ENCODE peak calls at places on chromosomes 1 and 21, in seven cellular contexts. F, R, V, Y, T, X and Q are unnamed samples.

GRCh38 chr1:60171793-60172192 is 98.2 kb upstream of the C1orf87 start:
- DNase-seq in F (no peak), R (no peak), V (no peak), Y (no peak), T (no peak), X (no peak), Q (no peak)

GRCh38 chr1:174990382-174990999 is 9.3 kb upstream of the CACYBP start:
- DNase-seq in F (no peak), R (no peak), V (no peak), Y (no peak), T (no peak), X (no peak), Q (no peak)

GRCh38 chr1:99751877-99752504 is 14.4 kb downstream of the FRRS1 start:
- DNase-seq in F (no peak), R (no peak), V (no peak), Y (no peak), T (no peak), X (no peak), Q (no peak)

GRCh38 chr1:23673086-23673813 is 18.4 kb upstream of the RPL11 start:
- DNase-seq in F (peak), R (no peak), V (no peak), Y (no peak), T (no peak), X (no peak), Q (no peak)

GRCh38 chr1:28160677-28161328 is 15.7 kb downstream of the PTAFR start:
- DNase-seq in F (no peak), R (no peak), V (no peak), Y (no peak), T (no peak), X (no peak), Q (no peak)

GRCh38 chr1:32693455-32694174 is 9.0 kb downstream of the SYNC start:
- DNase-seq in F (no peak), R (no peak), V (no peak), Y (no peak), T (no peak), X (no peak), Q (no peak)

GRCh38 chr1:29515188-29515955 is 279.1 kb downstream of the PTPRU start:
- DNase-seq in F (peak), R (no peak), V (no peak), Y (no peak), T (no peak), X (no peak), Q (no peak)

GRCh38 chr1:118304722-118305344 is 119.8 kb upstream of the SPAG17 start:
- DNase-seq in F (no peak), R (no peak), V (no peak), Y (no peak), T (no peak), X (no peak), Q (no peak)

GRCh38 chr1:43536196-43536863 is 5.6 kb downstream of the PTPRF start:
- DNase-seq in F (peak), R (no peak), V (no peak), Y (no peak), T (no peak), X (no peak), Q (no peak)

GRCh38 chr1:30726254-30726653 is 2.9 kb upstream of the MATN1 start:
- DNase-seq in F (no peak), R (no peak), V (no peak), Y (no peak), T (no peak), X (no peak), Q (no peak)

GRCh38 chr1:11550664-11551283 is 71.8 kb downstream of the DISP3 start:
- DNase-seq in F (peak), R (no peak), V (no peak), Y (no peak), T (peak), X (peak), Q (no peak)

GRCh38 chr1:156376958-156377919 is 8.2 kb downstream of the RHBG start:
- DNase-seq in F (no peak), R (no peak), V (no peak), Y (no peak), T (no peak), X (no peak), Q (no peak)

GRCh38 chr1:82777240-82777639 is 976.5 kb downstream of the ADGRL2 start:
- DNase-seq in F (no peak), R (no peak), V (no peak), Y (no peak), T (no peak), X (no peak), Q (no peak)

GRCh38 chr1:230857077-230857476 is 11.2 kb downstream of the C1orf198 start:
- DNase-seq in F (no peak), R (no peak), V (no peak), Y (no peak), T (peak), X (no peak), Q (no peak)

GRCh38 chr1:31944205-31945089 is 6.3 kb upstream of the PTP4A2 start:
- DNase-seq in F (peak), R (peak), V (peak), Y (peak), T (peak), X (peak), Q (peak)

GRCh38 chr1:218584418-218585155 is 239.5 kb downstream of the TGFB2 start:
- DNase-seq in F (no peak), R (no peak), V (no peak), Y (no peak), T (no peak), X (no peak), Q (no peak)

GRCh38 chr1:245682638-245683376 is 528.0 kb downstream of the KIF26B start:
- DNase-seq in F (peak), R (no peak), V (no peak), Y (no peak), T (no peak), X (no peak), Q (no peak)

GRCh38 chr21:31416465-31416864 is 72.4 kb upstream of the TIAM1 start:
- DNase-seq in F (peak), R (no peak), V (no peak), Y (no peak), T (no peak), X (no peak), Q (no peak)

GRCh38 chr1:44072204-44072603 is 40.9 kb upstream of the SLC6A9 start:
- DNase-seq in F (no peak), R (no peak), V (no peak), Y (no peak), T (no peak), X (no peak), Q (no peak)

GRCh38 chr1:225498539-225499135 is 70.8 kb upstream of the LBR start:
- DNase-seq in F (no peak), R (no peak), V (no peak), Y (no peak), T (no peak), X (no peak), Q (no peak)

GRCh38 chr1:56357931-56358783 is 221.2 kb downstream of the PLPP3 start:
- DNase-seq in F (no peak), R (no peak), V (no peak), Y (no peak), T (no peak), X (no peak), Q (no peak)

GRCh38 chr1:236338096-236338495 is 56.0 kb upstream of the EDARADD start:
- DNase-seq in F (no peak), R (no peak), V (no peak), Y (no peak), T (no peak), X (no peak), Q (no peak)

GRCh38 chr1:203402609-203403337 is 51.9 kb upstream of the FMOD start:
- DNase-seq in F (no peak), R (no peak), V (no peak), Y (no peak), T (no peak), X (no peak), Q (no peak)

GRCh38 chr1:205273551-205273982 is 45.8 kb downstream of the TMCC2 start:
- DNase-seq in F (peak), R (peak), V (peak), Y (peak), T (peak), X (peak), Q (peak)

GRCh38 chr1:232335261-232335660 is 294.7 kb downstream of the SIPA1L2 start:
- DNase-seq in F (no peak), R (no peak), V (peak), Y (no peak), T (no peak), X (no peak), Q (no peak)

GRCh38 chr1:200877839-200878551 is 5.2 kb downstream of the GPR25 start:
- DNase-seq in F (no peak), R (peak), V (no peak), Y (no peak), T (no peak), X (no peak), Q (no peak)

GRCh38 chr1:167563579-167564246 is 10.2 kb upstream of the CREG1 start:
- DNase-seq in F (peak), R (no peak), V (no peak), Y (no peak), T (peak), X (no peak), Q (peak)

GRCh38 chr1:216221260-216221700 is 202.0 kb downstream of the USH2A start:
- DNase-seq in F (peak), R (no peak), V (no peak), Y (no peak), T (peak), X (no peak), Q (no peak)

GRCh38 chr1:201758508-201759050 is 70.4 kb upstream of the IPO9 start:
- DNase-seq in F (no peak), R (no peak), V (no peak), Y (no peak), T (no peak), X (no peak), Q (no peak)

GRCh38 chr21:45294509-45295291 is 7.0 kb upstream of the POFUT2 start:
- DNase-seq in F (peak), R (no peak), V (no peak), Y (no peak), T (no peak), X (peak), Q (peak)

GRCh38 chr1:171127481-171127880 is 36.8 kb downstream of the FMO3 start:
- DNase-seq in F (no peak), R (no peak), V (no peak), Y (no peak), T (no peak), X (no peak), Q (no peak)

GRCh38 chr1:90045853-90046563 is 51.1 kb downstream of the ZNF326 start:
- DNase-seq in F (no peak), R (no peak), V (no peak), Y (no peak), T (no peak), X (no peak), Q (no peak)

GRCh38 chr1:7109901-7110300 is 324.6 kb downstream of the CAMTA1 start:
- DNase-seq in F (no peak), R (no peak), V (no peak), Y (no peak), T (no peak), X (no peak), Q (no peak)

GRCh38 chr1:26529655-26530539 is at the start of gene RPS6KA1:
- DNase-seq in F (peak), R (peak), V (peak), Y (no peak), T (peak), X (peak), Q (peak)

GRCh38 chr1:54808443-54809207 is 7.5 kb upstream of the TTC22 start:
- DNase-seq in F (peak), R (no peak), V (no peak), Y (no peak), T (no peak), X (no peak), Q (no peak)

GRCh38 chr1:179826626-179827280 is 50.9 kb downstream of the TOR1AIP2 start:
- DNase-seq in F (no peak), R (no peak), V (no peak), Y (no peak), T (no peak), X (no peak), Q (no peak)

GRCh38 chr1:85584264-85584781 is 3.8 kb downstream of the CCN1 start:
- DNase-seq in F (no peak), R (no peak), V (no peak), Y (no peak), T (no peak), X (no peak), Q (no peak)

GRCh38 chr1:231734417-231734816 is 107.8 kb downstream of the DISC1 start:
- DNase-seq in F (no peak), R (no peak), V (no peak), Y (no peak), T (no peak), X (no peak), Q (no peak)